ENCODE peak calls at places on chromosome 21, in four cellular contexts. F, A, Z and V are unnamed samples.

GRCh38 chr21:31497939-31498338 is 153.9 kb upstream of the TIAM1 start:
- DNase-seq in F (no peak), A (no peak), Z (no peak), V (no peak)

GRCh38 chr21:21213297-21213696 is 215.1 kb downstream of the NCAM2 start:
- DNase-seq in F (no peak), A (no peak), Z (no peak), V (no peak)

GRCh38 chr21:23986987-23987386 is 1620.3 kb downstream of the MRPL39 start:
- DNase-seq in F (no peak), A (no peak), Z (no peak), V (no peak)

GRCh38 chr21:31914472-31914871 is 41.7 kb downstream of the HUNK start:
- DNase-seq in F (no peak), A (no peak), Z (no peak), V (no peak)

GRCh38 chr21:45542667-45543370 is 579 bp upstream of the SLC19A1 start:
- DNase-seq in F (peak), A (peak), Z (peak), V (no peak)

GRCh38 chr21:34846601-34847112 is 177.9 kb downstream of the CLIC6 start:
- DNase-seq in F (no peak), A (no peak), Z (no peak), V (no peak)

GRCh38 chr21:42160111-42160949 is 58.6 kb upstream of the ABCG1 start:
- DNase-seq in F (no peak), A (no peak), Z (no peak), V (no peak)

GRCh38 chr21:14084701-14085100 is 126.1 kb downstream of the LIPI start:
- DNase-seq in F (no peak), A (no peak), Z (no peak), V (no peak)

GRCh38 chr21:34797202-34797527 is 128.4 kb downstream of the CLIC6 start:
- DNase-seq in F (no peak), A (no peak), Z (no peak), V (no peak)

GRCh38 chr21:17668479-17668878 is 55.8 kb upstream of the BTG3 start:
- DNase-seq in F (no peak), A (no peak), Z (no peak), V (no peak)

GRCh38 chr21:17819114-17819877 is at the start of gene C21orf91:
- DNase-seq in F (peak), A (peak), Z (peak), V (peak)

GRCh38 chr21:29647353-29647781 is 292.4 kb downstream of the GRIK1 start:
- DNase-seq in F (no peak), A (no peak), Z (no peak), V (no peak)

GRCh38 chr21:35015435-35016024 is 33.6 kb downstream of the RUNX1 start:
- DNase-seq in F (no peak), A (no peak), Z (no peak), V (no peak)

GRCh38 chr21:33824156-33824941 is 91.3 kb downstream of the ATP5PO start:
- DNase-seq in F (no peak), A (no peak), Z (no peak), V (no peak)

GRCh38 chr21:31848339-31848985 is 24.4 kb upstream of the HUNK start:
- DNase-seq in F (no peak), A (no peak), Z (no peak), V (no peak)